ENCODE peak calls at places on chromosome X, in seven cellular contexts. One of them, this sample, is unnamed.

GRCh38 chrX:49106930-49107329 is 16.6 kb downstream of the GPKOW start:
- DNase-seq in tibial artery: no peak
- DNase-seq in upper lobe of left lung: no peak
- DNase-seq in endothelial cell: peak
- DNase-seq in RWPE1: no peak
- DNase-seq in right lobe of liver: no peak
- DNase-seq in sigmoid colon: no peak
- DNase-seq in this sample: no peak

GRCh38 chrX:12421918-12422317 is 283.6 kb downstream of the FRMPD4 start:
- DNase-seq in RWPE1: no peak
- DNase-seq in sigmoid colon: no peak
- DNase-seq in right lobe of liver: no peak
- DNase-seq in tibial artery: no peak
- DNase-seq in upper lobe of left lung: no peak
- DNase-seq in endothelial cell: no peak
- DNase-seq in this sample: no peak

GRCh38 chrX:8084023-8084422 is 87.0 kb downstream of the VCX2 start:
- DNase-seq in upper lobe of left lung: no peak
- DNase-seq in sigmoid colon: no peak
- DNase-seq in RWPE1: peak
- DNase-seq in right lobe of liver: no peak
- DNase-seq in tibial artery: no peak
- DNase-seq in endothelial cell: no peak
- DNase-seq in this sample: no peak

GRCh38 chrX:38099688-38100087 is 93.3 kb downstream of the SYTL5 start:
- DNase-seq in endothelial cell: no peak
- DNase-seq in sigmoid colon: no peak
- DNase-seq in right lobe of liver: no peak
- DNase-seq in tibial artery: no peak
- DNase-seq in upper lobe of left lung: no peak
- DNase-seq in RWPE1: no peak
- DNase-seq in this sample: no peak

GRCh38 chrX:136711147-136711546 is 63.2 kb downstream of the CD40LG start:
- DNase-seq in upper lobe of left lung: no peak
- DNase-seq in endothelial cell: peak
- DNase-seq in right lobe of liver: peak
- DNase-seq in RWPE1: no peak
- DNase-seq in sigmoid colon: peak
- DNase-seq in tibial artery: peak
- DNase-seq in this sample: no peak

GRCh38 chrX:123731258-123731986 is 1.4 kb downstream of the THOC2 start:
- DNase-seq in RWPE1: peak
- DNase-seq in upper lobe of left lung: no peak
- DNase-seq in right lobe of liver: no peak
- DNase-seq in sigmoid colon: no peak
- DNase-seq in tibial artery: no peak
- DNase-seq in endothelial cell: no peak
- DNase-seq in this sample: no peak

GRCh38 chrX:23008431-23009099 is 8.8 kb downstream of the DDX53 start:
- DNase-seq in right lobe of liver: no peak
- DNase-seq in upper lobe of left lung: no peak
- DNase-seq in sigmoid colon: no peak
- DNase-seq in endothelial cell: no peak
- DNase-seq in RWPE1: peak
- DNase-seq in tibial artery: no peak
- DNase-seq in this sample: no peak

GRCh38 chrX:31268359-31268758 is 196.5 kb upstream of the FTHL17 start:
- DNase-seq in endothelial cell: no peak
- DNase-seq in sigmoid colon: no peak
- DNase-seq in upper lobe of left lung: no peak
- DNase-seq in RWPE1: no peak
- DNase-seq in tibial artery: no peak
- DNase-seq in right lobe of liver: no peak
- DNase-seq in this sample: no peak

GRCh38 chrX:15418707-15419181 is 34.5 kb upstream of the VEGFD start:
- DNase-seq in endothelial cell: no peak
- DNase-seq in upper lobe of left lung: no peak
- DNase-seq in right lobe of liver: no peak
- DNase-seq in sigmoid colon: no peak
- DNase-seq in RWPE1: no peak
- DNase-seq in tibial artery: no peak
- DNase-seq in this sample: no peak

GRCh38 chrX:53239474-53239873 is 14.5 kb upstream of the KDM5C start:
- DNase-seq in endothelial cell: peak
- DNase-seq in sigmoid colon: no peak
- DNase-seq in right lobe of liver: no peak
- DNase-seq in upper lobe of left lung: no peak
- DNase-seq in RWPE1: no peak
- DNase-seq in tibial artery: no peak
- DNase-seq in this sample: no peak

GRCh38 chrX:120205816-120206753 is 44.5 kb upstream of the ZBTB33 start:
- DNase-seq in endothelial cell: no peak
- DNase-seq in right lobe of liver: no peak
- DNase-seq in RWPE1: no peak
- DNase-seq in upper lobe of left lung: no peak
- DNase-seq in sigmoid colon: no peak
- DNase-seq in tibial artery: no peak
- DNase-seq in this sample: no peak

GRCh38 chrX:46903458-46904242 is 8.6 kb upstream of the JADE3 start:
- DNase-seq in upper lobe of left lung: peak
- DNase-seq in RWPE1: peak
- DNase-seq in sigmoid colon: peak
- DNase-seq in endothelial cell: peak
- DNase-seq in tibial artery: peak
- DNase-seq in right lobe of liver: peak
- DNase-seq in this sample: peak

GRCh38 chrX:108419401-108419800 is 18.8 kb downstream of the COL4A6 start:
- DNase-seq in RWPE1: no peak
- DNase-seq in sigmoid colon: no peak
- DNase-seq in endothelial cell: no peak
- DNase-seq in tibial artery: no peak
- DNase-seq in upper lobe of left lung: no peak
- DNase-seq in right lobe of liver: no peak
- DNase-seq in this sample: no peak

GRCh38 chrX:55210931-55211677 is 9.0 kb upstream of the PAGE5 start:
- DNase-seq in RWPE1: no peak
- DNase-seq in endothelial cell: no peak
- DNase-seq in sigmoid colon: no peak
- DNase-seq in tibial artery: no peak
- DNase-seq in right lobe of liver: no peak
- DNase-seq in upper lobe of left lung: no peak
- DNase-seq in this sample: no peak

GRCh38 chrX:152926923-152927322 is 29.1 kb downstream of the ZNF185 start:
- DNase-seq in sigmoid colon: no peak
- DNase-seq in right lobe of liver: no peak
- DNase-seq in endothelial cell: no peak
- DNase-seq in RWPE1: no peak
- DNase-seq in upper lobe of left lung: no peak
- DNase-seq in tibial artery: no peak
- DNase-seq in this sample: no peak

GRCh38 chrX:7068939-7069367 is 78.6 kb upstream of the STS start:
- DNase-seq in upper lobe of left lung: no peak
- DNase-seq in RWPE1: no peak
- DNase-seq in tibial artery: no peak
- DNase-seq in right lobe of liver: no peak
- DNase-seq in endothelial cell: peak
- DNase-seq in sigmoid colon: no peak
- DNase-seq in this sample: no peak

GRCh38 chrX:10602646-10603045 is 17.7 kb downstream of the MID1 start:
- DNase-seq in upper lobe of left lung: no peak
- DNase-seq in right lobe of liver: no peak
- DNase-seq in sigmoid colon: no peak
- DNase-seq in RWPE1: no peak
- DNase-seq in endothelial cell: no peak
- DNase-seq in tibial artery: no peak
- DNase-seq in this sample: no peak

GRCh38 chrX:10598540-10598939 is 21.8 kb downstream of the MID1 start:
- DNase-seq in endothelial cell: no peak
- DNase-seq in right lobe of liver: no peak
- DNase-seq in upper lobe of left lung: no peak
- DNase-seq in RWPE1: no peak
- DNase-seq in tibial artery: no peak
- DNase-seq in sigmoid colon: no peak
- DNase-seq in this sample: no peak

GRCh38 chrX:10597871-10598270 is 22.5 kb downstream of the MID1 start:
- DNase-seq in sigmoid colon: no peak
- DNase-seq in RWPE1: no peak
- DNase-seq in tibial artery: no peak
- DNase-seq in upper lobe of left lung: no peak
- DNase-seq in right lobe of liver: no peak
- DNase-seq in endothelial cell: peak
- DNase-seq in this sample: no peak

GRCh38 chrX:10603612-10604011 is 16.8 kb downstream of the MID1 start:
- DNase-seq in sigmoid colon: no peak
- DNase-seq in right lobe of liver: no peak
- DNase-seq in tibial artery: no peak
- DNase-seq in RWPE1: no peak
- DNase-seq in endothelial cell: no peak
- DNase-seq in upper lobe of left lung: no peak
- DNase-seq in this sample: no peak

DNA sequence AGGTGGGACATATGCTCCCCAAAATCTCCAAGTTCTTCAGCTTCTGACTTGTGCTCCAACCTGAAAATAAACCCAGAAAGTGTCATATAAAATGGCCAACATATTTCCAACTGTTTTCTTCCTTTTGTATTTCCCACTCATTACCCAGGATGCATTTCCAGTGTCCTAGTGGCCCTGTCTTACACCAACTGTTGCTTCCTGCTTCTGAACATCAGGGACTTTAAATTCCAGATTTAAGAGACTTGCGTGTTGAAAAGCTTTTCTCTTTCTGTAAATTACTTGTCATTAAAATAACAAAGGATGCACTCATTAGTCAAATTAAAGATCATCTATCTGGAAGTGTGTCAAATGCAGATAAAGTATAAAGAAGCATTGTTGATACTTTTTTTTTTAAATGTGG is 19.9 kb downstream of the MID1 start:
- DNase-seq in RWPE1: no peak
- DNase-seq in right lobe of liver: no peak
- DNase-seq in endothelial cell: no peak
- DNase-seq in tibial artery: no peak
- DNase-seq in sigmoid colon: no peak
- DNase-seq in upper lobe of left lung: no peak
- DNase-seq in this sample: no peak
- TF ChIP-seq CTCF in RWPE1: no peak
- TF ChIP-seq CTCF in right lobe of liver: no peak
- TF ChIP-seq CTCF in endothelial cell: no peak
- TF ChIP-seq CTCF in tibial artery: no peak
- TF ChIP-seq CTCF in sigmoid colon: no peak
- TF ChIP-seq CTCF in upper lobe of left lung: no peak
- TF ChIP-seq CTCF in this sample: no peak

DNA sequence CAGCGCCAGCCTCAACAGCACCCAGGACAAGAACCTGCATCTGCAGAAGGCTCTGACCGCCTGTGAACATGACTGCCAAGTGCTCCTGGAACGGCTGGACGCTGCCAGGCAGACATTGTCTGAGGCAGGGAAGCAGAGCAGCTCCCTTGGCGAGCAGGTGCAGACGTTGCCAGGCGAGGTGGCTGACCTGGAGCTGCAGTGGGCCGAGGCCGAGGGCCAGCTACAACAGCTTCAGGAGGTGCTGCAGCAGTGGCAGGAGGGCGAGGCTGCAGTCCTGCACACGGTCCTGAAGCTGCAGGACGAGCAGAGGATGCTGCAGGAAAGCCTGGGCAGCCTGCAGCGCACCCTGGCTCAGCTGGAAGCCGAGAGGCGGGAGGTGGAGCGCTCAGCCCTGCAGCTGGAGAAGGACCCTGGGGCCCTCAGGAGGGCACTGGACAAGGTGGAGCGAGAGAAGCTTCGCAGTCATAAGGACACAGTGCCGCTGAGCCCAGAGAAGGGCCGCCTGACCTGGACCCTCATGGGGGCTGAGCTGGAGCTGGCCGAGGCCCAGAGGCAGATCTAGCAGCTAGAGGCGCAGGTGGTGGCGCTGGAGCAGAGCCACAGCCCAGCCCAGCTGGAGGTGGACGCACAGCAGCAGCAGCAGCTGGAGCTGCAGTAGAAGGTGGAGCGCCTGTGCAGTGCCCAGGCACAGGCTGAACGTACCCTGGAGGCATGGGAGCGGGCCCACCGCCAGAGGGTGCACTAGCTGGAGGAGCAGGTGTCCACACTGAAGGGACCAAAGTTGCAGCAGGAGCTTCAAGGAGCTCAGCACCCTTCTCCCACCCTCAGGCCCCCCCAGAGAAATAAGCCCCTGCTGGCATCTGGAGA is 16.4 kb downstream of the SMIM10L2A start:
- DNase-seq in RWPE1: no peak
- DNase-seq in sigmoid colon: no peak
- DNase-seq in endothelial cell: peak
- DNase-seq in upper lobe of left lung: peak
- DNase-seq in right lobe of liver: no peak
- DNase-seq in tibial artery: no peak
- DNase-seq in this sample: no peak
- TF ChIP-seq CTCF in RWPE1: no peak
- TF ChIP-seq CTCF in sigmoid colon: no peak
- TF ChIP-seq CTCF in endothelial cell: no peak
- TF ChIP-seq CTCF in upper lobe of left lung: no peak
- TF ChIP-seq CTCF in right lobe of liver: peak
- TF ChIP-seq CTCF in tibial artery: no peak
- TF ChIP-seq CTCF in this sample: peak

GRCh38 chrX:66110112-66110511 is 53.9 kb upstream of the HEPH start:
- DNase-seq in right lobe of liver: no peak
- DNase-seq in endothelial cell: peak
- DNase-seq in RWPE1: peak
- DNase-seq in sigmoid colon: no peak
- DNase-seq in upper lobe of left lung: no peak
- DNase-seq in tibial artery: no peak
- DNase-seq in this sample: no peak
- TF ChIP-seq CTCF in right lobe of liver: peak
- TF ChIP-seq CTCF in endothelial cell: peak
- TF ChIP-seq CTCF in RWPE1: peak
- TF ChIP-seq CTCF in sigmoid colon: peak
- TF ChIP-seq CTCF in upper lobe of left lung: no peak
- TF ChIP-seq CTCF in tibial artery: peak
- TF ChIP-seq CTCF in this sample: peak

GRCh38 chrX:17042046-17042445 is 95.6 kb downstream of the REPS2 start:
- DNase-seq in sigmoid colon: no peak
- DNase-seq in right lobe of liver: no peak
- DNase-seq in RWPE1: no peak
- DNase-seq in tibial artery: no peak
- DNase-seq in upper lobe of left lung: no peak
- DNase-seq in endothelial cell: no peak
- DNase-seq in this sample: no peak

GRCh38 chrX:17052210-17052609 is 105.8 kb downstream of the REPS2 start:
- DNase-seq in right lobe of liver: no peak
- DNase-seq in upper lobe of left lung: no peak
- DNase-seq in tibial artery: no peak
- DNase-seq in sigmoid colon: no peak
- DNase-seq in endothelial cell: no peak
- DNase-seq in RWPE1: no peak
- DNase-seq in this sample: no peak

GRCh38 chrX:17040711-17041110 is 94.3 kb downstream of the REPS2 start:
- DNase-seq in endothelial cell: no peak
- DNase-seq in RWPE1: no peak
- DNase-seq in sigmoid colon: no peak
- DNase-seq in right lobe of liver: no peak
- DNase-seq in upper lobe of left lung: no peak
- DNase-seq in tibial artery: no peak
- DNase-seq in this sample: no peak

GRCh38 chrX:17047224-17047623 is 100.8 kb downstream of the REPS2 start:
- DNase-seq in tibial artery: no peak
- DNase-seq in endothelial cell: no peak
- DNase-seq in right lobe of liver: no peak
- DNase-seq in sigmoid colon: no peak
- DNase-seq in upper lobe of left lung: no peak
- DNase-seq in RWPE1: no peak
- DNase-seq in this sample: no peak

GRCh38 chrX:17046478-17047097 is 100.1 kb downstream of the REPS2 start:
- DNase-seq in right lobe of liver: peak
- DNase-seq in sigmoid colon: peak
- DNase-seq in tibial artery: peak
- DNase-seq in upper lobe of left lung: no peak
- DNase-seq in endothelial cell: peak
- DNase-seq in RWPE1: peak
- DNase-seq in this sample: peak
- TF ChIP-seq CTCF in right lobe of liver: peak
- TF ChIP-seq CTCF in sigmoid colon: peak
- TF ChIP-seq CTCF in tibial artery: peak
- TF ChIP-seq CTCF in upper lobe of left lung: peak
- TF ChIP-seq CTCF in endothelial cell: peak
- TF ChIP-seq CTCF in RWPE1: peak
- TF ChIP-seq CTCF in this sample: peak